ENCODE peak calls at places on chromosomes 13 and 19, in four cellular contexts. U is stimulated activated CD4-positive, alpha-beta T cell treated with anti-CD3 and anti-CD28 coated beads, TNF-alpha, amount 100 ng/mL, for 1 hour; P is NCI-H1105 treated with DMSO at 0.1 percent for 48 hours; W is activated T-cell treated with anti-CD3 and anti-CD28 coated beads for 48 hours. N is an unnamed sample.

GRCh38 chr19:39110263-39110967 is 15.2 kb upstream of the PAK4 start:
- DNase-seq in W (peak; percentile 65), P (peak; percentile 62), U (peak; percentile 52), N (no peak)

GRCh38 chr19:6423499-6424189 is 967 bp downstream of the KHSRP start:
- DNase-seq in W (peak; percentile 34), P (no peak), U (no peak), N (peak; percentile 2)

GRCh38 chr19:18202759-18203407 is 959 bp downstream of the RAB3A start:
- DNase-seq in W (no peak), P (peak; percentile 27), U (no peak), N (peak; percentile 9)

GRCh38 chr13:40440990-40441820 is 225.2 kb downstream of the FOXO1 start:
- DNase-seq in W (no peak), P (no peak), U (no peak), N (no peak)

GRCh38 chr13:113657851-113658741 is at the start of gene ATP4B:
- DNase-seq in P (no peak), W (no peak), U (no peak), N (no peak)

GRCh38 chr19:13156968-13157882 is 7.0 kb downstream of the IER2 start:
- DNase-seq in W (no peak), U (no peak), P (no peak), N (no peak)

GRCh38 chr19:1277061-1277460 is 1.7 kb downstream of the FAM174C start:
- DNase-seq in W (no peak), P (no peak), U (no peak), N (no peak)

GRCh38 chr19:45607071-45608029 is 5.3 kb upstream of the GPR4 start:
- DNase-seq in P (peak; percentile 56), U (no peak), W (peak; percentile 25), N (peak; percentile 42)

GRCh38 chr13:24615911-24616472 is 64.2 kb upstream of the ATP12A start:
- DNase-seq in P (no peak), W (no peak), U (no peak), N (no peak)

GRCh38 chr19:12939908-12940533 is 1.6 kb downstream of the CALR start:
- DNase-seq in U (no peak), W (no peak), P (no peak), N (no peak)

GRCh38 chr13:46577656-46578589 is 25.0 kb downstream of the LRCH1 start:
- DNase-seq in W (no peak), P (no peak), U (no peak), N (no peak)

GRCh38 chr13:53126803-53127202 is 98.2 kb downstream of the OLFM4 start:
- DNase-seq in U (no peak), W (no peak), P (no peak), N (no peak)

GRCh38 chr13:95660981-95661581 is 15.9 kb upstream of the DNAJC3 start:
- DNase-seq in W (no peak), P (peak; percentile 31), U (no peak), N (peak; percentile 64)

GRCh38 chr13:113533441-113533840 is 42.9 kb upstream of the DCUN1D2 start:
- DNase-seq in P (no peak), U (no peak), W (no peak), N (no peak)

GRCh38 chr19:31718898-31719297 is 369.7 kb upstream of the TSHZ3 start:
- DNase-seq in P (no peak), U (no peak), W (no peak), N (no peak)

GRCh38 chr19:6769006-6769637 is 1.9 kb upstream of the SH2D3A start:
- DNase-seq in P (no peak), W (no peak), U (no peak), N (no peak)

GRCh38 chr13:112450567-112451240 is 74.5 kb downstream of the SPACA7 start:
- DNase-seq in P (peak; percentile 90), U (no peak), W (no peak), N (no peak)

GRCh38 chr19:1513492-1514294 is 874 bp upstream of the ADAMTSL5 start:
- DNase-seq in W (peak; percentile 71), U (no peak), P (no peak), N (no peak)

GRCh38 chr19:18586311-18586710 is 2.3 kb upstream of the REX1BD start:
- DNase-seq in W (no peak), U (no peak), P (no peak), N (no peak)

GRCh38 chr19:10797541-10798256 is 38.3 kb downstream of the TMED1 start:
- DNase-seq in U (peak; percentile 58), W (peak; percentile 79), P (no peak), N (no peak)

GRCh38 chr13:112057736-112058518 is 9.0 kb upstream of the SOX1 start:
- DNase-seq in P (peak; percentile 78), U (no peak), W (no peak), N (no peak)

GRCh38 chr13:65856464-65856863 is 1373.7 kb downstream of the PCDH9 start:
- DNase-seq in U (no peak), W (no peak), P (no peak), N (no peak)

GRCh38 chr19:8080832-8081231 is 28.3 kb downstream of the CCL25 start:
- DNase-seq in W (no peak), U (no peak), P (no peak), N (no peak)

N was measured in NCI-H1694 treated with DMSO at 0.1 percent for 48 hours.